ENCODE peak calls at places on chromosomes 2 and 18, in ten cellular contexts. One of them, this sample, is unnamed.

GRCh38 chr2:160194351-160194750 is 5.7 kb downstream of the ITGB6 start:
- DNase-seq in ACHN: no peak
- DNase-seq in neural progenitor cell: no peak
- DNase-seq in D341Med: peak; percentile 50
- DNase-seq in progenitor cell of endocrine pancreas: no peak
- DNase-seq in nephron progenitor cell: no peak
- DNase-seq in tibial artery: no peak
- DNase-seq in NCI-H1092: no peak
- DNase-seq in endothelial cell of umbilical vein: no peak
- DNase-seq in NCI-H1436: no peak
- DNase-seq in this sample: no peak

GRCh38 chr2:164145093-164145987 is 409.5 kb upstream of the FIGN start:
- DNase-seq in ACHN: no peak
- DNase-seq in NCI-H1436: no peak
- DNase-seq in neural progenitor cell: no peak
- DNase-seq in nephron progenitor cell: no peak
- DNase-seq in D341Med: no peak
- DNase-seq in endothelial cell of umbilical vein: no peak
- DNase-seq in tibial artery: no peak
- DNase-seq in NCI-H1092: no peak
- DNase-seq in progenitor cell of endocrine pancreas: no peak
- DNase-seq in this sample: no peak

GRCh38 chr2:101787097-101787496 is 89.6 kb downstream of the MAP4K4 start:
- DNase-seq in endothelial cell of umbilical vein: no peak
- DNase-seq in NCI-H1436: no peak
- DNase-seq in tibial artery: no peak
- DNase-seq in NCI-H1092: no peak
- DNase-seq in nephron progenitor cell: no peak
- DNase-seq in progenitor cell of endocrine pancreas: no peak
- DNase-seq in ACHN: no peak
- DNase-seq in D341Med: no peak
- DNase-seq in neural progenitor cell: no peak
- DNase-seq in this sample: no peak

GRCh38 chr2:108534577-108535379 is 508 bp downstream of the LIMS1 start:
- DNase-seq in NCI-H1092: no peak
- DNase-seq in neural progenitor cell: peak; percentile 61
- DNase-seq in endothelial cell of umbilical vein: peak; percentile 75
- DNase-seq in nephron progenitor cell: peak; percentile 64
- DNase-seq in ACHN: peak; percentile 65
- DNase-seq in tibial artery: peak; percentile 34
- DNase-seq in D341Med: no peak
- DNase-seq in progenitor cell of endocrine pancreas: peak; percentile 34
- DNase-seq in NCI-H1436: peak; percentile 5
- DNase-seq in this sample: no peak

GRCh38 chr2:241837197-241837596 is 21.5 kb downstream of the PDCD1 start:
- DNase-seq in NCI-H1092: no peak
- DNase-seq in NCI-H1436: no peak
- DNase-seq in progenitor cell of endocrine pancreas: no peak
- DNase-seq in nephron progenitor cell: no peak
- DNase-seq in tibial artery: no peak
- DNase-seq in D341Med: no peak
- DNase-seq in neural progenitor cell: no peak
- DNase-seq in ACHN: no peak
- DNase-seq in endothelial cell of umbilical vein: no peak
- DNase-seq in this sample: no peak

GRCh38 chr18:46290440-46291020 is 186.3 kb downstream of the HAUS1 start:
- DNase-seq in ACHN: no peak
- DNase-seq in NCI-H1092: no peak
- DNase-seq in progenitor cell of endocrine pancreas: no peak
- DNase-seq in D341Med: no peak
- DNase-seq in NCI-H1436: no peak
- DNase-seq in nephron progenitor cell: no peak
- DNase-seq in neural progenitor cell: no peak
- DNase-seq in endothelial cell of umbilical vein: no peak
- DNase-seq in tibial artery: no peak
- DNase-seq in this sample: no peak

GRCh38 chr18:35513181-35513932 is 15.6 kb upstream of the INO80C start:
- DNase-seq in NCI-H1436: no peak
- DNase-seq in ACHN: no peak
- DNase-seq in endothelial cell of umbilical vein: no peak
- DNase-seq in tibial artery: peak; percentile 30
- DNase-seq in nephron progenitor cell: peak; percentile 32
- DNase-seq in D341Med: no peak
- DNase-seq in NCI-H1092: no peak
- DNase-seq in progenitor cell of endocrine pancreas: no peak
- DNase-seq in neural progenitor cell: peak; percentile 43
- DNase-seq in this sample: no peak

GRCh38 chr2:193837368-193837767 is 1642.6 kb upstream of the TMEFF2 start:
- DNase-seq in NCI-H1092: no peak
- DNase-seq in NCI-H1436: no peak
- DNase-seq in D341Med: no peak
- DNase-seq in progenitor cell of endocrine pancreas: no peak
- DNase-seq in ACHN: no peak
- DNase-seq in tibial artery: no peak
- DNase-seq in neural progenitor cell: no peak
- DNase-seq in endothelial cell of umbilical vein: peak; percentile 92
- DNase-seq in nephron progenitor cell: no peak
- DNase-seq in this sample: no peak

GRCh38 chr2:140882671-140883620 is 1247.9 kb downstream of the LRP1B start:
- DNase-seq in nephron progenitor cell: no peak
- DNase-seq in ACHN: no peak
- DNase-seq in progenitor cell of endocrine pancreas: no peak
- DNase-seq in neural progenitor cell: no peak
- DNase-seq in NCI-H1092: no peak
- DNase-seq in NCI-H1436: no peak
- DNase-seq in endothelial cell of umbilical vein: no peak
- DNase-seq in tibial artery: no peak
- DNase-seq in D341Med: no peak
- DNase-seq in this sample: no peak

GRCh38 chr2:196809260-196809659 is at the start of gene C2orf66:
- DNase-seq in tibial artery: no peak
- DNase-seq in progenitor cell of endocrine pancreas: no peak
- DNase-seq in NCI-H1436: no peak
- DNase-seq in ACHN: no peak
- DNase-seq in nephron progenitor cell: no peak
- DNase-seq in neural progenitor cell: no peak
- DNase-seq in NCI-H1092: no peak
- DNase-seq in endothelial cell of umbilical vein: no peak
- DNase-seq in D341Med: no peak
- DNase-seq in this sample: no peak

GRCh38 chr2:191756753-191757152 is 78.8 kb downstream of the NABP1 start:
- DNase-seq in nephron progenitor cell: no peak
- DNase-seq in progenitor cell of endocrine pancreas: no peak
- DNase-seq in D341Med: no peak
- DNase-seq in ACHN: no peak
- DNase-seq in NCI-H1092: no peak
- DNase-seq in NCI-H1436: no peak
- DNase-seq in tibial artery: no peak
- DNase-seq in endothelial cell of umbilical vein: no peak
- DNase-seq in neural progenitor cell: no peak
- DNase-seq in this sample: no peak

GRCh38 chr18:13382683-13382989 is 164.1 kb downstream of the LDLRAD4 start:
- DNase-seq in D341Med: no peak
- DNase-seq in progenitor cell of endocrine pancreas: no peak
- DNase-seq in endothelial cell of umbilical vein: no peak
- DNase-seq in NCI-H1092: no peak
- DNase-seq in ACHN: no peak
- DNase-seq in NCI-H1436: no peak
- DNase-seq in tibial artery: no peak
- DNase-seq in neural progenitor cell: no peak
- DNase-seq in nephron progenitor cell: no peak
- DNase-seq in this sample: no peak

This sample was measured in DMS 273 treated with DMSO at 0.1 percent for 48 hours.